ENCODE peak calls at places on chromosomes 7 and 10, in six cellular contexts. F is HepG2, T is HFF-Myc, H is colonic mucosa, U is heart right ventricle, G is astrocyte of the spinal cord. B is an unnamed sample.

GRCh38 chr10:14382022-14382421 is 51.3 kb upstream of the FRMD4A start:
- DNase-seq in T (no peak), G (peak), U (no peak), F (no peak), H (no peak), B (no peak)

GRCh38 chr7:7181519-7182155 is 707 bp upstream of the C1GALT1 start:
- DNase-seq in F (peak), G (no peak), H (peak), U (no peak), T (no peak), B (peak)

GRCh38 chr7:159158125-159158887 is 13.6 kb upstream of the VIPR2 start:
- DNase-seq in F (no peak), G (no peak), U (no peak), T (no peak), H (no peak), B (no peak)

GRCh38 chr10:71999360-72000072 is 35.3 kb downstream of the CHST3 start:
- DNase-seq in T (no peak), F (no peak), U (peak), G (peak), H (peak), B (peak)

GRCh38 chr10:117345143-117345542 is 30.1 kb downstream of the PDZD8 start:
- DNase-seq in T (no peak), U (no peak), G (peak), H (no peak), F (no peak), B (no peak)

GRCh38 chr10:42955493-42955889 is 121.4 kb upstream of the RET start:
- DNase-seq in H (no peak), U (no peak), G (no peak), F (no peak), T (no peak), B (no peak)

GRCh38 chr10:12264204-12264908 is 68.4 kb downstream of the CDC123 start:
- DNase-seq in H (peak), U (peak), T (peak), F (peak), G (peak), B (peak)

GRCh38 chr10:114166053-114166452 is 8.0 kb downstream of the CCDC186 start:
- DNase-seq in U (no peak), F (no peak), T (no peak), G (no peak), H (no peak), B (no peak)

GRCh38 chr10:132538031-132538789 is 623 bp downstream of the INPP5A start:
- DNase-seq in T (no peak), H (no peak), U (no peak), F (no peak), G (no peak), B (no peak)

GRCh38 chr7:14000247-14000646 is 10.8 kb upstream of the ETV1 start:
- DNase-seq in F (no peak), U (no peak), G (no peak), H (no peak), T (no peak), B (no peak)

GRCh38 chr7:155323001-155323638 is 25.4 kb downstream of the INSIG1 start:
- DNase-seq in T (no peak), H (no peak), U (no peak), G (no peak), F (no peak), B (peak)

GRCh38 chr7:155322530-155322929 is 24.9 kb downstream of the INSIG1 start:
- DNase-seq in G (no peak), H (no peak), F (no peak), U (no peak), T (no peak), B (peak)

GRCh38 chr7:155324918-155325235 is 27.2 kb downstream of the INSIG1 start:
- DNase-seq in F (no peak), H (no peak), U (no peak), G (no peak), T (no peak), B (no peak)

GRCh38 chr7:155326385-155326784 is 28.7 kb downstream of the INSIG1 start:
- DNase-seq in G (no peak), U (no peak), F (no peak), T (no peak), H (no peak), B (no peak)

GRCh38 chr7:155324012-155324917 is 26.6 kb downstream of the INSIG1 start:
- DNase-seq in U (no peak), T (no peak), G (no peak), F (no peak), H (no peak), B (no peak)
- TF ChIP-seq CTCF in U (no peak), T (no peak), G (no peak), F (no peak), H (no peak), B (no peak)

GRCh38 chr7:151125459-151125834 is 39.2 kb downstream of the AGAP3 start:
- DNase-seq in T (no peak), H (peak), F (no peak), G (peak), U (peak), B (no peak)
- H3K4me3 ChIP-seq in T (no peak), H (peak), F (no peak), G (peak), U (peak), B (peak)

GRCh38 chr10:9305018-9305655 is 1250.6 kb downstream of the GATA3 start:
- DNase-seq in T (no peak), U (no peak), H (no peak), F (peak), G (peak), B (peak)
- TF ChIP-seq CTCF in T (peak), U (peak), H (no peak), F (peak), G (peak), B (peak)

DNA sequence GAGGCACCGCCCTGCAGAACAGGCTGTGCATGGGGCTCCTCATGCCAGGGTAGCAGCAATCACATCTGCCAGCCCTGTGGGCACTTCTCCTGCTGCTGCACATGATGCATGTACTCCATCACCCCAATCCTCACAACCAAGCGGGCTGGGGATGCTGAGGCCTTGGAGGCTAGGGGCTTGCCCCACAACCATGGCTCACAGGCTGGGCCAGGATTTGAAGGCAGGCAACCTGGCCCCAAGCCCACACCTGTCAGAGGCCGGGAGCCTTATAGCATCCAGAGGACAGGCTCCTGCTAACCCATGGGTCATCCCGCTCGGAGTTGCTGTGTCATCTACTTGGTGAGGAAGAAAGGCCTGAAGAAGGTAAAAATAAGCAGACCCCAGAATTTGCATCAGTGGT is 2.2 kb downstream of the POLM start:
- DNase-seq in U (no peak), F (no peak), T (no peak), G (no peak), H (no peak), B (no peak)
- H3K4me3 ChIP-seq in U (no peak), F (no peak), T (no peak), G (no peak), H (no peak), B (no peak)

GRCh38 chr10:33330543-33331019 is 3.9 kb downstream of the NRP1 start:
- DNase-seq in H (peak), T (peak), U (peak), G (peak), F (peak), B (peak)

GRCh38 chr10:33333260-33334169 is 952 bp downstream of the NRP1 start:
- DNase-seq in U (no peak), H (peak), T (no peak), G (no peak), F (no peak), B (no peak)

GRCh38 chr10:33334170-33334838 is at the start of gene NRP1:
- DNase-seq in F (no peak), T (no peak), U (peak), G (no peak), H (peak), B (no peak)

GRCh38 chr10:33331020-33331557 is 3.4 kb downstream of the NRP1 start:
- DNase-seq in T (no peak), H (no peak), F (no peak), U (no peak), G (no peak), B (no peak)

DNA sequence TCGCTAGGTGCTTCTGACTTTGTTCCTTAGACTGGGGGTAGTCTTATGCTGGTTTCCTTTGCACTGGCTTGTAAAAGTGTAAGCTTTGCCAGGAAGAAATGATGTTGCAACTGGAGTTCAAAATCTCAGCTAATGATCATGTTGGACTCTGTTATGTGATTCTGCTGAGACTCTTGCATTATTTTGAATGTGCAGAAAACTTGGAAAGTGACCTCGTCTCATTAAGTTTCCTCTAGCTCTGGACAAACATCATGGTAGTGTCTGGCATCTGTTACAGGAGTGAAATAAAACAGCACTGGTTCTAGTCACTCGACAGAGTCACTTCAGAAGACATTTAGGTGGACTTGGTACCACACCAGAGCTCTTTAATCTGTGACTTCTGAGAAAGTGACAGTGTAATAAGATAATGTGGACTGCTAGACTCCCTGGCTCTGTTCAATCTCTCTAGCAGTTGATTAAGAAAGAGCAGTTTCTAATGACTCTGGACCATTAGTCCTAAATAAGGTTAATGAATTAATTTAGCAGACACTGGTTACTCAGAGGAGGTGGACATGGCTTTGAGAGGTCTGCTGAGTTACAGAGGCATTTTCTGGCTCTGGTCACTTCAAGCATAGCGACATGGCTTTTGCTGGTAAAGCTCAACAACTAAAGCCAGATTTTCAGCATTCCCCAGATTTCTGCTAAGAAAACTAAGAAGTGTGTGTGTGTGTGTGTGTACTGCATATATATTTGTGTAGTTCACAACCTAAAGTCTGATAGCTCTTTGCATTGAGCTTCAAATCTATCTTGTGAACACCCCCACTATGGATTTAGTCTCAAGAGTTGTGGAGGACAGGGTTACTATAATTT is 2.1 kb downstream of the NRP1 start:
- DNase-seq in U (no peak), H (no peak), F (no peak), G (peak), T (no peak), B (peak)
- TF ChIP-seq CTCF in U (no peak), H (no peak), F (no peak), G (no peak), T (no peak), B (no peak)

GRCh38 chr7:148915211-148915610 is 31.1 kb upstream of the EZH2 start:
- DNase-seq in U (no peak), H (no peak), G (no peak), F (no peak), T (no peak), B (no peak)
- H3K4me3 ChIP-seq in U (no peak), H (no peak), G (no peak), F (no peak), T (no peak), B (no peak)

GRCh38 chr7:16668049-16668858 is 22.3 kb downstream of the BZW2 start:
- DNase-seq in G (peak), F (peak), H (no peak), U (peak), T (peak), B (peak)
- TF ChIP-seq CTCF in G (no peak), F (no peak), H (no peak), U (peak), T (no peak), B (peak)

GRCh38 chr10:101655581-101655980 is 39.4 kb downstream of the FBXW4 start:
- DNase-seq in G (no peak), T (peak), F (no peak), H (no peak), U (no peak), B (peak)
- H3K4me3 ChIP-seq in G (no peak), T (no peak), F (no peak), H (no peak), U (no peak), B (no peak)

GRCh38 chr7:136026209-136026608 is 49.0 kb upstream of the MTPN start:
- DNase-seq in T (no peak), H (no peak), U (no peak), G (no peak), F (no peak), B (no peak)
- TF ChIP-seq CTCF in T (no peak), H (no peak), U (no peak), G (no peak), F (no peak), B (no peak)